ENCODE peak calls at places on chromosome 7, in ten cellular contexts. P is heart right ventricle; V is spleen; H is gastrocnemius medialis; W is cardiac muscle cell; J is foreskin fibroblast; K is neural crest cell; F is GM12865; Y is CD8-positive, alpha-beta T cell; U is neural progenitor cell. L is an unnamed sample.

GRCh38 chr7:44729949-44730590 is 18.6 kb upstream of the ZMIZ2 start:
- DNase-seq in P (no peak), V (peak), H (no peak), W (no peak), J (no peak), K (no peak), F (no peak), Y (no peak), U (no peak), L (no peak)

GRCh38 chr7:74023037-74023436 is 4.9 kb upstream of the ELN start:
- DNase-seq in P (peak), V (no peak), H (peak), W (no peak), J (peak), K (peak), F (no peak), Y (no peak), U (no peak), L (no peak)

GRCh38 chr7:22677680-22678079 is 49.3 kb upstream of the IL6 start:
- DNase-seq in P (no peak), V (no peak), H (no peak), W (no peak), J (no peak), K (no peak), F (peak), Y (no peak), U (no peak), L (no peak)

GRCh38 chr7:124737760-124738159 is 27.8 kb downstream of the GPR37 start:
- DNase-seq in P (no peak), V (no peak), H (no peak), W (no peak), J (no peak), K (no peak), F (no peak), Y (no peak), U (no peak), L (no peak)

GRCh38 chr7:70098133-70098561 is 499.9 kb downstream of the AUTS2 start:
- DNase-seq in P (no peak), V (no peak), H (no peak), W (no peak), J (no peak), K (no peak), F (no peak), Y (no peak), U (no peak), L (no peak)

GRCh38 chr7:151806204-151806603 is 70.7 kb downstream of the PRKAG2 start:
- DNase-seq in P (no peak), V (no peak), H (no peak), W (no peak), J (peak), K (no peak), F (no peak), Y (no peak), U (no peak), L (no peak)

GRCh38 chr7:44505595-44505994 is 15.1 kb upstream of the NUDCD3 start:
- DNase-seq in P (no peak), V (no peak), H (no peak), W (no peak), J (no peak), K (no peak), F (peak), Y (no peak), U (no peak), L (no peak)

GRCh38 chr7:157653827-157654207 is 317.0 kb downstream of the DNAJB6 start:
- DNase-seq in P (no peak), V (no peak), H (no peak), W (no peak), J (no peak), K (no peak), F (no peak), Y (no peak), U (no peak), L (no peak)

GRCh38 chr7:135558337-135558767 is 635 bp downstream of the NUP205 start:
- DNase-seq in P (peak), V (peak), H (peak), W (peak), J (peak), K (peak), F (peak), Y (peak), U (peak), L (no peak)

GRCh38 chr7:94043299-94043698 is 39.1 kb upstream of the BET1 start:
- DNase-seq in P (no peak), V (no peak), H (no peak), W (no peak), J (peak), K (no peak), F (no peak), Y (no peak), U (no peak), L (no peak)

GRCh38 chr7:105790996-105791395 is 85.4 kb downstream of the ATXN7L1 start:
- DNase-seq in P (no peak), V (no peak), H (no peak), W (no peak), J (no peak), K (no peak), F (no peak), Y (no peak), U (no peak), L (no peak)

GRCh38 chr7:125450749-125451148 is 521.1 kb upstream of the POT1 start:
- DNase-seq in P (no peak), V (no peak), H (no peak), W (no peak), J (no peak), K (no peak), F (no peak), Y (no peak), U (no peak), L (no peak)

GRCh38 chr7:157650131-157650631 is 313.4 kb downstream of the DNAJB6 start:
- DNase-seq in P (no peak), V (peak), H (no peak), W (no peak), J (no peak), K (no peak), F (no peak), Y (no peak), U (no peak), L (no peak)

GRCh38 chr7:151697515-151697895 is 177.8 kb upstream of the RHEB start:
- DNase-seq in P (no peak), V (no peak), H (no peak), W (no peak), J (no peak), K (no peak), F (no peak), Y (no peak), U (no peak), L (no peak)

GRCh38 chr7:139648941-139649425 is 125.5 kb downstream of the CLEC2L start:
- DNase-seq in P (no peak), V (peak), H (no peak), W (no peak), J (no peak), K (no peak), F (peak), Y (no peak), U (no peak), L (no peak)

GRCh38 chr7:107982918-107983389 is 20.0 kb downstream of the LAMB1 start:
- DNase-seq in P (no peak), V (no peak), H (no peak), W (no peak), J (no peak), K (no peak), F (no peak), Y (no peak), U (no peak), L (no peak)

GRCh38 chr7:19122018-19122588 is 4.7 kb upstream of the TWIST1 start:
- DNase-seq in P (no peak), V (no peak), H (no peak), W (peak), J (no peak), K (no peak), F (peak), Y (no peak), U (peak), L (no peak)

GRCh38 chr7:96823274-96823673 is 113.6 kb upstream of the SEM1 start:
- DNase-seq in P (no peak), V (no peak), H (no peak), W (no peak), J (no peak), K (no peak), F (no peak), Y (no peak), U (no peak), L (no peak)

GRCh38 chr7:51023547-51023946 is 240.9 kb upstream of the GRB10 start:
- DNase-seq in P (no peak), V (no peak), H (no peak), W (no peak), J (no peak), K (no peak), F (no peak), Y (no peak), U (no peak), L (peak)

GRCh38 chr7:40822861-40823260 is 688.1 kb downstream of the SUGCT start:
- DNase-seq in P (no peak), V (no peak), H (no peak), W (no peak), J (no peak), K (no peak), F (no peak), Y (no peak), U (no peak), L (no peak)

GRCh38 chr7:142485617-142486226 is 227.9 kb upstream of the PRSS58 start:
- DNase-seq in P (no peak), V (no peak), H (no peak), W (no peak), J (no peak), K (no peak), F (peak), Y (no peak), U (peak), L (no peak)

GRCh38 chr7:88184848-88185304 is 35.0 kb downstream of the SRI start:
- DNase-seq in P (no peak), V (no peak), H (no peak), W (no peak), J (peak), K (no peak), F (peak), Y (no peak), U (no peak), L (no peak)

GRCh38 chr7:2804227-2804763 is 39.8 kb downstream of the GNA12 start:
- DNase-seq in P (no peak), V (peak), H (no peak), W (no peak), J (no peak), K (no peak), F (no peak), Y (no peak), U (no peak), L (no peak)

GRCh38 chr7:157041004-157041403 is 30.5 kb upstream of the MNX1 start:
- DNase-seq in P (no peak), V (no peak), H (no peak), W (no peak), J (no peak), K (no peak), F (no peak), Y (no peak), U (no peak), L (no peak)

GRCh38 chr7:46835556-46835955 is 746.4 kb downstream of the TNS3 start:
- DNase-seq in P (no peak), V (no peak), H (no peak), W (no peak), J (no peak), K (no peak), F (no peak), Y (no peak), U (no peak), L (no peak)

GRCh38 chr7:38716397-38716796 is 85.2 kb upstream of the AMPH start:
- DNase-seq in P (no peak), V (no peak), H (no peak), W (no peak), J (no peak), K (no peak), F (no peak), Y (no peak), U (no peak), L (no peak)
- TF ChIP-seq CTCF in P (no peak), V (no peak), H (no peak), W (peak), J (no peak), K (no peak), F (no peak), Y (no peak), U (peak), L (no peak)

DNA sequence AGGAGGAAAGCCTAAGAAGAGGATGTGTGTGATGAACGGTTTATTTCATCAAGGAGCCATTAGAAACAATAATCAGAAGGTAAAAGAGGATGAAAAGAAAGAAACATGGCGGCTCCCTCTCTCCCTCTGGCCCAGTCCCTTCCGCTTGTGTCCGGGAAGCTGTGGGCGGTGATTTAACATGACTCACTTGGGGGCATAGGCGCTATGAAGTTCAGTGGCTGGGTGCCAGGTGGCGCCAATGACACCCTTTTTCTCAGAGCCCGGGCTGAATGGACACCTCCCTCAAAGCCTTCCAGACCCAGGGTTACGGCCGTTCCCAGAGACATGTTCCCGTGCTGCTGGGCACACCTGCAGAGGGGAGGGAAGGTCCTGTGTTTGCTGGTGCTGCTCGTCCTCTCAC is 244.0 kb downstream of the SKAP2 start:
- DNase-seq in P (no peak), V (no peak), H (no peak), W (no peak), J (no peak), K (no peak), F (no peak), Y (no peak), U (peak), L (no peak)
- TF ChIP-seq CTCF in P (no peak), V (no peak), H (no peak), W (no peak), J (no peak), K (no peak), F (no peak), Y (no peak), U (peak), L (peak)

GRCh38 chr7:31051598-31052503 is at the start of gene ADCYAP1R1:
- DNase-seq in P (peak), V (no peak), H (no peak), W (peak), J (no peak), K (peak), F (no peak), Y (no peak), U (peak), L (peak)
- TF ChIP-seq CTCF in P (no peak), V (no peak), H (no peak), W (no peak), J (no peak), K (peak), F (no peak), Y (no peak), U (peak), L (peak)

DNA sequence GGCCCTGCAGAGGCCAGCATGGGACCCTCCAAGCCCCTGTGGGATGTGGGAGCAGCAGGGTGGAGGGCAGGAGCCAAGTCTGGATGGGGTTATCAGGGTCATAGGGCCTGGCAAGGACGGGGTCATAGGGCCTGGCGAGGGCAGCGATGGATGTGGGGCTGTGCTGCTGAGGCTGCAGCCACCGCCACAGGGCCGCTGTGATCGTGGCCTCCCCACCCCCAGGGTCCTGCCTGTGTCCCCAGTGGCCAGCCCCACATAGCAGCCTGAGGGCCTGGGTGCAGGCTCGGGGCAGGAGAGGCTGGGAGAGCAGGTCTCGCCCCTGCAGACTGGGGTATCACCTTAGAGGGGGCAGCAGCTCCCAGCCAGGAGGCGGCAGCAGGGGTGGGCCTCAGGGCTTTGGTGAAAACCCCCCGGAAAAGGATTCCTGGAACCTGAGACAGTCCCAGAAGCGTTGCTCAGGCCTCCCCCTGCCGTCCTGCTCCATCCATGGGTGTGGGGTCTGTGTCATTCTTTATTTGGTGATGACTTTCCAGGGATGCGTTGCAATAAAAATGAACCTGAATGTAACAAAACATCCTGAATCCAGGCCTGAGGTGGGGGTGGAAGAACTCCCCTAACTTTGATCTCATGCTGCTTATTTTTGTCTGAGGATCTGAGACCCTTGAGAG is 107.3 kb upstream of the SHH start:
- DNase-seq in P (no peak), V (peak), H (no peak), W (no peak), J (no peak), K (no peak), F (no peak), Y (no peak), U (no peak), L (no peak)
- TF ChIP-seq CTCF in P (no peak), V (no peak), H (no peak), W (no peak), J (no peak), K (no peak), F (no peak), Y (no peak), U (no peak), L (no peak)

GRCh38 chr7:36653011-36653670 is 71.2 kb downstream of the AOAH start:
- DNase-seq in P (no peak), V (no peak), H (no peak), W (no peak), J (peak), K (no peak), F (no peak), Y (no peak), U (no peak), L (no peak)
- TF ChIP-seq CTCF in P (no peak), V (no peak), H (no peak), W (no peak), J (no peak), K (no peak), F (no peak), Y (no peak), U (no peak), L (no peak)

L was measured in progenitor cell of endocrine pancreas.